ENCODE peak calls at places on chromosomes 1 and 21, in four cellular contexts. L is NCI-H82, D is AG08396, N is nucleus accumbens. E is an unnamed sample.

GRCh38 chr1:201217851-201218250 is 27.2 kb downstream of the IGFN1 start:
- DNase-seq in L (no peak), D (no peak), N (no peak), E (no peak)

GRCh38 chr1:2098839-2099785 is 48.9 kb downstream of the PRKCZ start:
- DNase-seq in L (no peak), D (no peak), N (peak), E (no peak)

GRCh38 chr1:94648225-94649007 is 106.9 kb upstream of the F3 start:
- DNase-seq in L (no peak), D (peak), N (no peak), E (peak)

GRCh38 chr1:173424786-173425407 is 52.2 kb upstream of the PRDX6 start:
- DNase-seq in L (no peak), D (no peak), N (no peak), E (no peak)

GRCh38 chr1:181133969-181134418 is 45.5 kb downstream of the IER5 start:
- DNase-seq in L (no peak), D (no peak), N (no peak), E (no peak)

GRCh38 chr1:178528219-178528962 is 15.5 kb downstream of the TEX35 start:
- DNase-seq in L (no peak), D (no peak), N (no peak), E (no peak)

GRCh38 chr1:60088620-60089155 is 15.1 kb upstream of the C1orf87 start:
- DNase-seq in L (no peak), D (no peak), N (no peak), E (no peak)

GRCh38 chr1:6783221-6783620 is 2.0 kb upstream of the CAMTA1 start:
- DNase-seq in L (no peak), D (no peak), N (no peak), E (no peak)

GRCh38 chr1:86448670-86449069 is 20.1 kb upstream of the CLCA1 start:
- DNase-seq in L (no peak), D (no peak), N (no peak), E (no peak)

GRCh38 chr1:12453400-12454343 is 164.3 kb downstream of the DHRS3 start:
- DNase-seq in L (no peak), D (no peak), N (no peak), E (no peak)

GRCh38 chr1:234934611-234935033 is 194.0 kb downstream of the TOMM20 start:
- DNase-seq in L (no peak), D (peak), N (no peak), E (peak)

GRCh38 chr1:29267341-29268070 is 31.2 kb downstream of the PTPRU start:
- DNase-seq in L (no peak), D (no peak), N (no peak), E (no peak)

GRCh38 chr1:226455843-226456242 is 48.0 kb upstream of the PARP1 start:
- DNase-seq in L (no peak), D (no peak), N (no peak), E (no peak)

GRCh38 chr1:203144661-203145060 is 17.1 kb downstream of the ADORA1 start:
- DNase-seq in L (no peak), D (no peak), N (peak), E (peak)

GRCh38 chr1:43994794-43995790 is 3.7 kb downstream of the CCDC24 start:
- DNase-seq in L (peak), D (no peak), N (no peak), E (peak)

GRCh38 chr1:65229201-65229600 is 80.1 kb upstream of the DNAJC6 start:
- DNase-seq in L (no peak), D (no peak), N (no peak), E (no peak)

GRCh38 chr1:10693497-10694273 is 102.8 kb downstream of the CASZ1 start:
- DNase-seq in L (peak), D (peak), N (no peak), E (peak)

GRCh38 chr1:17486242-17486641 is 46.8 kb upstream of the RCC2 start:
- DNase-seq in L (no peak), D (no peak), N (no peak), E (no peak)

GRCh38 chr21:15210235-15210678 is 145.5 kb upstream of the NRIP1 start:
- DNase-seq in L (no peak), D (no peak), N (no peak), E (peak)

GRCh38 chr1:15288173-15288926 is 41.3 kb downstream of the FHAD1 start:
- DNase-seq in L (no peak), D (no peak), N (no peak), E (peak)

GRCh38 chr1:161091796-161092507 is 2.6 kb upstream of the NECTIN4 start:
- DNase-seq in L (no peak), D (no peak), N (no peak), E (no peak)

GRCh38 chr1:36591278-36591677 is 108.6 kb upstream of the CSF3R start:
- DNase-seq in L (no peak), D (no peak), N (no peak), E (no peak)

GRCh38 chr1:201461783-201462441 is 7.1 kb downstream of the PHLDA3 start:
- DNase-seq in L (no peak), D (peak), N (peak), E (peak)

GRCh38 chr21:16279658-16280581 is 550.1 kb downstream of the USP25 start:
- DNase-seq in L (no peak), D (peak), N (peak), E (no peak)

GRCh38 chr21:19275065-19275464 is 871.5 kb upstream of the TMPRSS15 start:
- DNase-seq in L (no peak), D (no peak), N (no peak), E (no peak)

GRCh38 chr1:40692429-40692905 is 963 bp downstream of the NFYC start:
- DNase-seq in L (peak), D (peak), N (no peak), E (no peak)

GRCh38 chr1:23423415-23424170 is 955 bp downstream of the TCEA3 start:
- DNase-seq in L (no peak), D (peak), N (no peak), E (no peak)

GRCh38 chr1:174550296-174550695 is 102.5 kb downstream of the GPR52 start:
- DNase-seq in L (no peak), D (peak), N (no peak), E (no peak)

GRCh38 chr1:217435159-217435558 is 195.7 kb downstream of the GPATCH2 start:
- DNase-seq in L (peak), D (no peak), N (no peak), E (no peak)

GRCh38 chr21:46124926-46125845 is 27.3 kb downstream of the COL6A2 start:
- DNase-seq in L (no peak), D (no peak), N (no peak), E (peak)

GRCh38 chr1:171751208-171751607 is 9.3 kb upstream of the VAMP4 start:
- DNase-seq in L (no peak), D (no peak), N (no peak), E (no peak)

GRCh38 chr1:210978316-210978993 is 155.5 kb downstream of the KCNH1 start:
- DNase-seq in L (no peak), D (no peak), N (no peak), E (no peak)

GRCh38 chr1:52056937-52057231 is 789 bp downstream of the BTF3L4 start:
- DNase-seq in L (no peak), D (no peak), N (no peak), E (no peak)

GRCh38 chr1:27689423-27690173 is 17.6 kb upstream of the IFI6 start:
- DNase-seq in L (no peak), D (peak), N (no peak), E (peak)

GRCh38 chr1:161098161-161099068 is at the start of gene KLHDC9:
- DNase-seq in L (peak), D (peak), N (peak), E (no peak)

GRCh38 chr1:178496410-178497135 is at the start of gene CLEC20A:
- DNase-seq in L (no peak), D (no peak), N (no peak), E (no peak)

GRCh38 chr1:58909162-58909560 is 125.3 kb upstream of the JUN start:
- DNase-seq in L (no peak), D (peak), N (no peak), E (peak)

GRCh38 chr21:16180613-16181012 is 450.8 kb downstream of the USP25 start:
- DNase-seq in L (no peak), D (no peak), N (no peak), E (no peak)